ENCODE peak calls at places on chromosomes 3 and 15, in four cellular contexts. R is cardiac muscle cell; U is kidney; E is naive thymus-derived CD4-positive, alpha-beta T cell. Q is an unnamed sample. For H3K9me3 and H3K4me1, the result is how much of the 10 kb centered on the place peaks cover.

GRCh38 chr3:12287727-12288465 is 974 bp upstream of the PPARG start:
- DNase-seq in R (peak), U (peak), E (peak), Q (peak)

GRCh38 chr3:154122912-154123559 is 1.8 kb downstream of the ARHGEF26 start:
- DNase-seq in R (peak), U (no peak), E (no peak), Q (peak)

GRCh38 chr15:48710952-48711495 is 65.5 kb upstream of the FBN1 start:
- DNase-seq in R (no peak), U (no peak), E (no peak), Q (no peak)

GRCh38 chr3:115330406-115330805 is 183.3 kb upstream of the ZBTB20 start:
- DNase-seq in R (peak), U (no peak), E (no peak), Q (no peak)

GRCh38 chr3:150346956-150347863 is 60.9 kb upstream of the TSC22D2 start:
- DNase-seq in R (no peak), U (no peak), E (no peak), Q (no peak)

GRCh38 chr3:187952849-187953248 is 201.1 kb upstream of the LPP start:
- DNase-seq in R (no peak), U (no peak), E (no peak), Q (no peak)

GRCh38 chr3:48682786-48683185 is 2.9 kb downstream of the NCKIPSD start:
- DNase-seq in R (no peak), U (no peak), E (no peak), Q (no peak)

GRCh38 chr15:70246623-70247200 is 149.0 kb upstream of the TLE3 start:
- DNase-seq in R (no peak), U (no peak), E (no peak), Q (no peak)

GRCh38 chr3:142904639-142905441 is 16.0 kb upstream of the PCOLCE2 start:
- DNase-seq in R (peak), U (no peak), E (no peak), Q (no peak)

GRCh38 chr3:145357453-145357852 is 803.5 kb downstream of the PLOD2 start:
- DNase-seq in R (no peak), U (no peak), E (no peak), Q (no peak)
- H3K9me3 ChIP-seq in R (under half), U (under half), E (under half), Q (under half)

GRCh38 chr3:58492385-58492970 is 582 bp downstream of the KCTD6 start:
- DNase-seq in R (no peak), U (no peak), E (no peak), Q (peak)

GRCh38 chr3:58496206-58496605 is 4.3 kb downstream of the KCTD6 start:
- DNase-seq in R (peak), U (no peak), E (no peak), Q (no peak)

GRCh38 chr3:58495101-58495500 is 3.2 kb downstream of the KCTD6 start:
- DNase-seq in R (no peak), U (no peak), E (no peak), Q (no peak)

GRCh38 chr3:58491506-58492384 is at the start of gene KCTD6:
- DNase-seq in R (peak), U (peak), E (peak), Q (peak)

DNA sequence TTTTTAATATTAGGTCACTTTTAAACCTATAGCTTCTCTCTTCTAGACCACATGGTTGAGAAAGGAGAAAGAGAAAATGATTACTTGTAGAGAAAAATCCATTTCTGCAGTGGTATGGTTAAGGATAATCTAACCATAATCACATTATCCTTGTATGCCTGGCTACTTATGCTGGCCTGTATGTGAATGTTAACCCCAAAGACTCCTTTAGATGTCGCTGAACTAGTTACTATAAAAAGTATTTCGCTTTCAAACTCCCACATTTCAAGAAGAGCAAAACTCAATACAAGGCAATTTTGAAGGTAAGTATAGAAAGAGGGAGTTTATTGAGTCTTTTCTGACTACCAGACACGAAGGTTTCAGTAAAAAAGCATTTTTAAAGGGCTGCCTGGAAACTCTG is 2.2 kb downstream of the KCTD6 start:
- DNase-seq in R (no peak), U (no peak), E (no peak), Q (no peak)
- H3K4me1 ChIP-seq in R (under half), U (under half), E (under half), Q (under half)

GRCh38 chr15:25066708-25067107 is 111.9 kb downstream of the SNRPN start:
- DNase-seq in R (no peak), U (peak), E (no peak), Q (no peak)

GRCh38 chr15:25067725-25068309 is 113.0 kb downstream of the SNRPN start:
- DNase-seq in R (no peak), U (peak), E (no peak), Q (no peak)

GRCh38 chr15:25070357-25070963 is 115.7 kb downstream of the SNRPN start:
- DNase-seq in R (no peak), U (peak), E (no peak), Q (no peak)

GRCh38 chr15:25065876-25066275 is 111.1 kb downstream of the SNRPN start:
- DNase-seq in R (no peak), U (peak), E (no peak), Q (no peak)

GRCh38 chr15:25068696-25069095 is 113.9 kb downstream of the SNRPN start:
- DNase-seq in R (no peak), U (peak), E (no peak), Q (no peak)
- H3K9me3 ChIP-seq in R (under half), U (half or more), E (half or more), Q (under half)

GRCh38 chr15:63484433-63484832 is 20.0 kb upstream of the USP3 start:
- DNase-seq in R (no peak), U (no peak), E (no peak), Q (no peak)
- H3K4me1 ChIP-seq in R (under half), U (under half), E (half or more), Q (under half)

GRCh38 chr3:42906905-42907183 is 902 bp downstream of the ZNF662 start:
- DNase-seq in R (no peak), U (no peak), E (no peak), Q (no peak)

GRCh38 chr3:42908675-42909074 is 2.7 kb downstream of the ZNF662 start:
- DNase-seq in R (no peak), U (no peak), E (no peak), Q (no peak)

GRCh38 chr3:42914771-42915515 is 9.0 kb downstream of the ZNF662 start:
- DNase-seq in R (peak), U (no peak), E (no peak), Q (no peak)

GRCh38 chr3:42906085-42906904 is at the start of gene ZNF662:
- DNase-seq in R (peak), U (peak), E (peak), Q (no peak)

DNA sequence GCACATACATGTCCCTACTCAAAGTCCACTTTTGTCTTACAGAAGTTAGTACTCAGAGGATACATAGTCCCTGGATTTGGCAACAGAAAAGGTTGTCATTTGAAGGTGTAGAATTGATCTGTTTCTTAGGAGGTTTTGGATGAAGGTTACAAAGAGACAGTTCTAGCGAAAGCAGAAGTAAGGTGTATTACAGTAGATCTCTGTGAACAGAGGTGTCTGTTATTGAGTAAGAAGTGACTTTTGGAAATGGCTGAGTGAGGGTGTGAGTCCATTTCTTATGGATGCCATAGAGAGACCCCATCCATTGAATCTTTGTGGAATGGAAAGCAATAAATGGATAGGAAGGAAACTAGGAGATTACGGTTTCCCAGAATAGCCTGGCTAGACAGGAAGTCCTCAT is 5.6 kb downstream of the ZNF662 start:
- DNase-seq in R (no peak), U (no peak), E (no peak), Q (no peak)
- H3K9me3 ChIP-seq in R (under half), U (under half), E (under half), Q (under half)

DNA sequence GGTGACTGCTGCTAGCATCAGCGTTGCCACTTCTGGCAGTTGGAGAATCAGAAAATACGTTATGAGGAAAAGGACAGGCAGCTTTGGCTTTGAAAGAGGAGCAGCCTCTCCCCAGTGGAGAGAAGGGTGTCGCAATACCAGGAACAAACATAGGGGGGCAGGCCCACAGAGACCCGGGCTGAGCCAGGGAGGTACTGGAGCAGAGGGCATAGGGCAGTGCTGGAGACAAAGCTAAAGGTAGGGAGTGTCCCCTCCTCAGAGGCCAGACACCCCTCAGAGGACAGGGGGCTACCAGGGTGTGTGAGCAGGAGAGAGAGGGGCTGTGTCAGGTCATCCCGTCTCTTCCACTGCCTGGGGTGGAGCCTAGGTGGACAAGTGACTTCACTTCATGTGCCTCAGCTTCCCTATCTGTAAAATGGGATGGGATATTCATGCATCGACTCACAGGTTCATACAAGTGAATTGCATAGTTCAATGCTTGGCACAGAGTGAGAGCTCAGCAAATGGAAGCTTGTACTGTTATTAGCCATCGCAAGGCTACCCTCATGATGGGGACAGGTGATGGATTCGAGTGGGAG is 49.7 kb upstream of the LIMD1 start:
- DNase-seq in R (peak), U (no peak), E (no peak), Q (no peak)
- H3K4me1 ChIP-seq in R (under half), U (under half), E (under half), Q (under half)

GRCh38 chr3:31653464-31653863 is 120.7 kb downstream of the STT3B start:
- DNase-seq in R (no peak), U (no peak), E (no peak), Q (no peak)
- H3K9me3 ChIP-seq in R (under half), U (under half), E (half or more), Q (under half)

DNA sequence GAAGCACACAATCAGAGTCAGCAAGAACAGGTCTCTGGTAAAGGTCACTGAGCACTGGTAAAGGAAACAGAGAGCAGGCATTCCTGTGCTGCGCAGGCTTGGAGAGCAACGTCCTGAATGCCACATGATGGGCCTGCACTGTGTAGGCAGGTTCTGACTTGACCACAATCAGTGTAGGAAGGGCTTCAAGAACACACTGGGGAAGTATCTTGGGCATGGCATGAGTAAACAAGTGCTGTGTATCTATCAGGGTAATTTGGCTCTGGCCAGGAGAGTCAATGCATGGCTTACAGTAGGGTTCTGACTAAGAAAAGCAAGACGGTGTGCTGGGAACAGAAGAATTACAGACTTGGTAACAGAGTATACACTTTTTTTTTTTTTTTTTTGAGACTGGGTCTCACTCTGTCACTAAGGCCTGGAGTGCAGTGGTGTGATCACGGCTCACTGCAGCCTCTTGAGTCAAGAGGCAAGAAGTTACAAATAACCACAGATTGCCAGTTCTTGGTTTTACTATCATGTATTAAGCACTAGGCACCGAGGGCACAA is 30.6 kb downstream of the TBC1D2B start:
- DNase-seq in R (no peak), U (no peak), E (no peak), Q (no peak)
- H3K4me1 ChIP-seq in R (under half), U (under half), E (half or more), Q (under half)

DNA sequence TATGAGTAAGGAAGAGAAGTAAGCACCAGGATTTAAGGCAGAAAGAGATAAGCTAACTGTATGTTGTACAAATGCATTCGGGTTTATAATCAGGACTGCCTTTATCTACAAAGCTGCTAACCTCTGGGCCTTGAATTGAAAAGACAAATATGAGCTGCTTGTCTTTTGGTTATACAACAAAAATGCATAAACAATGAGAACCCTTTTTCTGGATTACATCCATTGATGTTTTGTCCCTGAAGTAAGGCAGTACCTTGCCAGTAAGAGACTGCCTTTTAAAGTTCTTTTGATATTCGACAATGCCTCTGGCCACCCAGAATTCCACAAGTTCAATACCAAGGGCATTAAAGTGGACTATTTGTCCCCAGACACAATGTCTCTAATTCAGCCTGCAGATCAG is 280.7 kb downstream of the ZNF621 start:
- DNase-seq in R (no peak), U (no peak), E (no peak), Q (peak)
- H3K9me3 ChIP-seq in R (under half), U (under half), E (under half), Q (under half)

DNA sequence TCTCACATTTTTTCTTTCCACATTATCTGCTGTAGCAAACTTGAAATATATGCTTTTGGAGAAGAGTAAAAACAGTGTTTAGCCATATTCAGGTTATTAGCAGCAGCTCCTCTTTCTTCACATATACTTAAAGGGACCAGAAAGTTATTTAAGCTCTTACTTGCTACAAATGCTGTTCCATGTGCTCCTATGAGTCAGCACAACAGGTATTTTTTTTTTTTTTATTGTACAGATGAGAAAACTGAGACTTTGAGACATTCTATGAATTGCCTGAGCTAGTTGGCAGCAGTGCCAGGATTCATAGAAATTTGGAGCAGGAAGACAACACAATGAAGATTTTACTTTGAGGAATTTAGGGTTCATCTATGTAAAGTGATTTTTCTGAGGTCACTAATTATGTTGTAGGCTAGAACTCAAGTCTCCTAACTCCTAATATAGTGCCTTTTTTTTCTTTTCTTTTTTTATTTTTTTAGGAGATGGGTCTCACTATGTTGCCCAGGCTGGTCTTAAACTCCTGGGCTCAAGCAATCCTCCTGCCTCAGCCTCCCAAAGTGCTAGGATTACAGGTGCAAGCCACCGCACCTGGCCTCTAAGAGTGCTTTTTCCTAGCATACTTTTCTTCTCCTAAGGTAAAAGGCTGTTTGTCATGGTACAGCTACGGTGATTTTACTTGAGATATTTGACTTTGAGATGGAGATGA is 23.6 kb downstream of the SETD5 start:
- DNase-seq in R (peak), U (no peak), E (no peak), Q (no peak)
- H3K4me1 ChIP-seq in R (under half), U (under half), E (under half), Q (under half)